ENCODE peak calls at places on chromosomes 3 and 15, in eight cellular contexts. L, Y, K, O, P, I, V and U are unnamed samples.

GRCh38 chr3:89116486-89116885 is 9.1 kb downstream of the EPHA3 start:
- DNase-seq in P (no peak), Y (no peak), O (no peak), V (no peak), I (no peak), L (no peak), K (no peak), U (no peak)

GRCh38 chr3:94548581-94549316 is 485.9 kb downstream of the NSUN3 start:
- DNase-seq in O (no peak), P (no peak), L (no peak), V (no peak), K (no peak), Y (no peak), I (no peak), U (no peak)

GRCh38 chr3:136266468-136266867 is 16.3 kb downstream of the PCCB start:
- DNase-seq in L (no peak), O (no peak), P (no peak), K (no peak), Y (no peak), V (no peak), I (no peak), U (no peak)

GRCh38 chr3:72031581-72031980 is 246.6 kb upstream of the PROK2 start:
- DNase-seq in O (peak; percentile 49), Y (no peak), L (no peak), V (peak; percentile 36), I (no peak), K (no peak), P (peak; percentile 79), U (no peak)

GRCh38 chr3:40996827-40997710 is 202.2 kb upstream of the CTNNB1 start:
- DNase-seq in L (no peak), K (no peak), V (no peak), P (no peak), O (no peak), Y (no peak), I (no peak), U (no peak)

GRCh38 chr3:192409203-192409837 is 318.0 kb downstream of the FGF12 start:
- DNase-seq in K (peak; percentile 23), P (no peak), O (peak; percentile 31), I (no peak), V (peak; percentile 54), L (peak; percentile 15), Y (no peak), U (peak; percentile 64)

GRCh38 chr15:62888628-62889027 is 153.9 kb upstream of the TPM1 start:
- DNase-seq in V (no peak), P (no peak), K (no peak), O (no peak), I (no peak), Y (no peak), L (no peak), U (no peak)

GRCh38 chr3:4741404-4742307 is 237.6 kb upstream of the BHLHE40 start:
- DNase-seq in P (peak; percentile 68), Y (peak; percentile 83), I (no peak), V (peak; percentile 59), L (peak; percentile 83), O (no peak), K (peak; percentile 85), U (no peak)

GRCh38 chr3:131998027-131998426 is 36.8 kb downstream of the CPNE4 start:
- DNase-seq in K (no peak), I (no peak), Y (no peak), L (no peak), O (no peak), P (no peak), V (no peak), U (no peak)

GRCh38 chr3:89697321-89697916 is 590.0 kb downstream of the EPHA3 start:
- DNase-seq in K (no peak), L (no peak), O (no peak), Y (no peak), P (no peak), V (no peak), I (no peak), U (no peak)

GRCh38 chr3:127747066-127747465 is 74.3 kb downstream of the ABTB1 start:
- DNase-seq in V (no peak), O (no peak), P (no peak), L (no peak), K (no peak), I (no peak), Y (no peak), U (no peak)

GRCh38 chr3:127746400-127747057 is 73.8 kb downstream of the ABTB1 start:
- DNase-seq in P (no peak), I (no peak), K (peak; percentile 64), L (no peak), O (no peak), V (peak; percentile 63), Y (no peak), U (no peak)

GRCh38 chr3:127748754-127749327 is 73.5 kb downstream of the MGLL start:
- DNase-seq in V (peak; percentile 55), O (no peak), P (no peak), K (peak; percentile 13), Y (no peak), L (no peak), I (no peak), U (no peak)

GRCh38 chr3:127749361-127749760 is 73.0 kb downstream of the MGLL start:
- DNase-seq in I (no peak), V (no peak), O (no peak), P (no peak), Y (no peak), L (no peak), K (no peak), U (no peak)

GRCh38 chr3:127747751-127748521 is 74.4 kb downstream of the MGLL start:
- DNase-seq in Y (peak; percentile 49), L (peak; percentile 92), O (no peak), V (peak; percentile 89), I (no peak), K (peak; percentile 95), P (no peak), U (no peak)
- TF ChIP-seq CTCF in Y (peak; percentile 22), L (no peak), O (no peak), V (peak; percentile 42), I (no peak), K (peak; percentile 29), P (no peak), U (no peak)

GRCh38 chr3:65914032-65914739 is 124.5 kb downstream of the MAGI1 start:
- DNase-seq in O (no peak), P (no peak), Y (no peak), L (no peak), I (no peak), K (no peak), V (no peak), U (no peak)
- TF ChIP-seq CTCF in O (peak; percentile 14), P (no peak), Y (peak; percentile 18), L (no peak), I (no peak), K (peak; percentile 10), V (peak; percentile 39), U (no peak)

GRCh38 chr3:174439621-174440349 is 419.3 kb upstream of the NAALADL2 start:
- DNase-seq in P (peak; percentile 30), K (peak; percentile 13), O (no peak), Y (peak; percentile 96), V (no peak), I (no peak), L (peak; percentile 14), U (no peak)

GRCh38 chr3:174440350-174440716 is 418.8 kb upstream of the NAALADL2 start:
- DNase-seq in K (peak; percentile 18), V (no peak), Y (peak; percentile 34), O (no peak), P (no peak), L (peak; percentile 13), I (peak; percentile 10), U (no peak)

GRCh38 chr3:174438501-174439156 is 420.5 kb upstream of the NAALADL2 start:
- DNase-seq in P (no peak), V (no peak), O (no peak), L (no peak), Y (no peak), K (no peak), I (no peak), U (no peak)

GRCh38 chr3:174440741-174441587 is 418.2 kb upstream of the NAALADL2 start:
- DNase-seq in L (peak; percentile 92), V (peak; percentile 90), K (peak; percentile 85), Y (peak; percentile 83), O (peak; percentile 83), I (peak; percentile 84), P (peak; percentile 63), U (peak; percentile 37)

DNA sequence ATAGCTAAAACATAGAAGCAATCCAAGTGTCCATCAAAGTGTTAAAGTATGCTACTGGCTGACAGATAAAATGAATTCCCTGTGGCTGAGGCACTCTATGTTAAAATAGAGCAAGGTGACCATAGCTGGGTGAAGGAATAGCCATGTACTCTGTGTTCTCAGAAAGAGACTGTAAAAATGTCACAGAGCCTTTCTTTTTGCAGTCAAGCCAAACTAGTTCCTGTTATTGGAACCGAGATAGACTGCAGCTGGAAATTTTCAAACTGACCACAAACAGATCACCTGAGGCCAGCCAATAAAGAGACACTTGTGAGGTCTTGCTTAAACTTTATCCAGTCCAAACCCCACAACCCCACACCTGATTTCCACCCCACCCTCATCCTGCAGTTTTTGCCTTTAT is 422.8 kb upstream of the NAALADL2 start:
- DNase-seq in P (no peak), K (no peak), I (no peak), V (no peak), O (no peak), Y (no peak), L (no peak), U (no peak)
- TF ChIP-seq CTCF in P (no peak), K (no peak), I (no peak), V (no peak), O (no peak), Y (no peak), L (no peak), U (no peak)

GRCh38 chr15:90340345-90340744 is 11.7 kb upstream of the ZNF774 start:
- DNase-seq in Y (no peak), P (no peak), L (no peak), K (peak; percentile 32), I (peak; percentile 60), O (no peak), V (no peak), U (no peak)
- TF ChIP-seq CTCF in Y (no peak), P (no peak), L (no peak), K (no peak), I (peak; percentile 50), O (no peak), V (no peak), U (no peak)

DNA sequence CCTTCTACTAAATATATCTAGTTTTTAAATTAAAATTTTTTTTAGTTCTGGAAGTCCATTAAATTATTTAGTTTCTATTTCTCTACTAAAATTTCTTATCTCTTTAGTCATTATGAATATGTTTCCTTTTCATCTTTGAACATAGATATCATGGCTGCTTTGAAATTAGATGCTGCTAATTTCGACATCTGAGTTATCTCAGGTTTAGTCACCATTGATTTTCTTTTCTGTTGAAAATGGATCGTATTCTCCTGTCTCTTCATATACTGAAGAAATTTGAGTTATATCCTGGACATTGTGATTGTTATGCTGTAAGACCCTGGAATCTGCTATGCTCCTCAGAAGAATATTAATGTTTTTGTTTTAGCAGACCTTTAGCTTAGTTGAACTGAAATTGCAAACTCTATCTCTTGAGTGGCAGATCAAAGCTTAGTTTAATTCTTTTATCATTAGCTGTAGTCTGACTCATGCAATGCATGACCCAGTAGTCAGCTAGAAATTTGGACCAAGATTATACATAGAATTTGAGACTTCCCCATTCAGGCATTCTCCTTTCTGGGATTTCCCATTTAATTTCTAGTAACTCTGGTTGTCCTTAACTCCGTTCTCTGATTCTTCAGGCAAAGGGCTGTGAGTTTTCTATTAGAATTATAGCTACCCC is 439.8 kb upstream of the IL12A start:
- DNase-seq in V (no peak), Y (no peak), K (no peak), P (no peak), O (no peak), I (no peak), L (no peak), U (no peak)
- TF ChIP-seq CTCF in V (no peak), Y (no peak), K (no peak), P (no peak), O (no peak), I (no peak), L (no peak), U (no peak)